ENCODE peak calls at places on chromosome 9, in nine cellular contexts. W is Kasumi-1; G is GM13977; D is ELR; M is activated T-cell treated with anti-CD3 and anti-CD28 coated beads, Interleukin-2, amount 50 U/mL, for 72 hours; F is psoas muscle; Y is hepatic stellate cell; L is GM10248; Q is NCI-H187 treated with DMSO at 0.1 percent for 48 hours. R is an unnamed sample.
A peak's percentile ranks its signal among the peaks of the same experiment; 100 is the strongest.

GRCh38 chr9:124133752-124134151 is 122.2 kb downstream of the LHX2 start:
- DNase-seq in W (peak; percentile 50), G (no peak), D (peak; percentile 74), M (peak; percentile 23), F (no peak), Y (no peak), L (peak; percentile 57), Q (no peak), R (no peak)

GRCh38 chr9:17229945-17230560 is 95.2 kb downstream of the CNTLN start:
- DNase-seq in W (no peak), G (no peak), D (no peak), M (no peak), F (no peak), Y (no peak), L (no peak), Q (no peak), R (no peak)

GRCh38 chr9:17065062-17065461 is 69.8 kb upstream of the CNTLN start:
- DNase-seq in W (no peak), G (no peak), D (no peak), M (no peak), F (no peak), Y (no peak), L (no peak), Q (no peak), R (no peak)

GRCh38 chr9:37624073-37624472 is 26.7 kb upstream of the FRMPD1 start:
- DNase-seq in W (no peak), G (no peak), D (no peak), M (no peak), F (no peak), Y (no peak), L (no peak), Q (no peak), R (no peak)

GRCh38 chr9:33404782-33405362 is 2.5 kb upstream of the AQP7 start:
- DNase-seq in W (no peak), G (no peak), D (peak; percentile 21), M (no peak), F (no peak), Y (no peak), L (no peak), Q (no peak), R (no peak)

GRCh38 chr9:70552561-70552960 is 138.1 kb upstream of the KLF9 start:
- DNase-seq in W (no peak), G (no peak), D (no peak), M (no peak), F (no peak), Y (no peak), L (no peak), Q (no peak), R (no peak)

GRCh38 chr9:87550253-87550954 is 52.7 kb downstream of the DAPK1 start:
- DNase-seq in W (no peak), G (no peak), D (no peak), M (no peak), F (no peak), Y (no peak), L (no peak), Q (no peak), R (no peak)

GRCh38 chr9:123798203-123798602 is 131.7 kb downstream of the DENND1A start:
- DNase-seq in W (no peak), G (no peak), D (no peak), M (no peak), F (no peak), Y (no peak), L (no peak), Q (no peak), R (no peak)

GRCh38 chr9:109411818-109412352 is 86.2 kb downstream of the PTPN3 start:
- DNase-seq in W (peak; percentile 58), G (peak; percentile 48), D (peak; percentile 57), M (peak; percentile 60), F (no peak), Y (no peak), L (peak; percentile 61), Q (no peak), R (no peak)

GRCh38 chr9:91073049-91073810 is 271.6 kb downstream of the SYK start:
- DNase-seq in W (no peak), G (no peak), D (no peak), M (no peak), F (no peak), Y (no peak), L (no peak), Q (peak; percentile 12), R (no peak)